ENCODE peak calls at places on chromosomes 4 and X, in eight cellular contexts. N is colonic mucosa; Z is body of pancreas; L is GM23248; S is CD8-positive, alpha-beta memory T cell; X is A549; I is HL-60; E is ovary. H is an unnamed sample.

GRCh38 chrX:2627272-2627867 is 63.7 kb upstream of the CD99 start:
- DNase-seq in N (peak; percentile 7), E (no peak), I (peak; percentile 44), L (peak; percentile 39), Z (peak; percentile 24), X (peak; percentile 74), S (no peak), H (no peak)

GRCh38 chrX:149711545-149712236 is at the start of gene MAGEA11:
- DNase-seq in I (no peak), Z (no peak), E (no peak), N (no peak), X (no peak), S (no peak), L (no peak), H (no peak)

GRCh38 chr4:59500103-59500502 is 1700.0 kb upstream of the ADGRL3 start:
- DNase-seq in S (no peak), L (no peak), Z (no peak), X (no peak), I (no peak), N (no peak), E (no peak), H (no peak)

GRCh38 chr4:10951306-10951705 is 266.7 kb upstream of the CLNK start:
- DNase-seq in E (no peak), I (no peak), N (no peak), S (no peak), Z (no peak), L (no peak), X (no peak), H (no peak)

GRCh38 chrX:133776072-133776471 is 209.3 kb downstream of the GPC3 start:
- DNase-seq in E (no peak), X (peak; percentile 1), N (peak; percentile 23), I (peak; percentile 3), Z (peak; percentile 15), L (no peak), S (no peak), H (no peak)

GRCh38 chr4:6460876-6461275 is 11.5 kb downstream of the PPP2R2C start:
- DNase-seq in N (no peak), X (no peak), E (no peak), S (no peak), I (no peak), Z (no peak), L (no peak), H (no peak)

GRCh38 chr4:101171747-101172146 is 175.6 kb downstream of the PPP3CA start:
- DNase-seq in Z (no peak), I (no peak), X (no peak), S (no peak), E (no peak), L (peak; percentile 59), N (no peak), H (no peak)

GRCh38 chr4:40908297-40908696 is 158.5 kb downstream of the NSUN7 start:
- DNase-seq in E (no peak), X (peak; percentile 45), S (no peak), L (no peak), N (peak; percentile 52), I (no peak), Z (no peak), H (no peak)

GRCh38 chr4:6710282-6710681 is 617 bp upstream of the MRFAP1L1 start:
- DNase-seq in S (no peak), X (no peak), I (no peak), N (no peak), L (no peak), Z (no peak), E (no peak), H (no peak)

GRCh38 chrX:107675823-107676555 is 47.7 kb downstream of the PRPS1 start:
- DNase-seq in E (no peak), Z (peak; percentile 32), X (no peak), N (no peak), S (no peak), I (peak; percentile 82), L (peak; percentile 71), H (no peak)

GRCh38 chrX:41737065-41737464 is 13.1 kb downstream of the GPR82 start:
- DNase-seq in L (no peak), X (no peak), N (no peak), I (peak; percentile 66), E (no peak), S (no peak), Z (no peak), H (no peak)

GRCh38 chr4:86400216-86400615 is 40.4 kb upstream of the MAPK10 start:
- DNase-seq in E (no peak), X (no peak), N (no peak), I (no peak), L (peak; percentile 23), S (no peak), Z (no peak), H (no peak)

GRCh38 chr4:56742080-56742871 is 61.2 kb upstream of the HOPX start:
- DNase-seq in Z (no peak), L (peak; percentile 58), X (no peak), E (no peak), I (no peak), N (no peak), S (no peak), H (no peak)

GRCh38 chrX:24148535-24149345 is 789 bp upstream of the ZFX start:
- DNase-seq in N (peak; percentile 41), X (peak; percentile 63), Z (no peak), S (no peak), I (peak; percentile 19), L (peak; percentile 72), E (peak; percentile 58), H (peak; percentile 66)

GRCh38 chrX:42098897-42099296 is 175.5 kb upstream of the CASK start:
- DNase-seq in N (no peak), S (no peak), Z (no peak), E (no peak), L (no peak), X (no peak), I (no peak), H (no peak)

GRCh38 chr4:147855670-147856069 is 123.8 kb downstream of the ARHGAP10 start:
- DNase-seq in S (no peak), N (no peak), L (no peak), Z (no peak), X (no peak), I (no peak), E (peak; percentile 35), H (no peak)

GRCh38 chr4:93633721-93634120 is 194.8 kb upstream of the ATOH1 start:
- DNase-seq in Z (no peak), E (no peak), X (no peak), N (no peak), S (no peak), L (no peak), I (no peak), H (no peak)

GRCh38 chr4:142463195-142463594 is 382.9 kb downstream of the INPP4B start:
- DNase-seq in E (no peak), N (no peak), L (no peak), I (no peak), X (no peak), S (no peak), Z (no peak), H (no peak)

DNA sequence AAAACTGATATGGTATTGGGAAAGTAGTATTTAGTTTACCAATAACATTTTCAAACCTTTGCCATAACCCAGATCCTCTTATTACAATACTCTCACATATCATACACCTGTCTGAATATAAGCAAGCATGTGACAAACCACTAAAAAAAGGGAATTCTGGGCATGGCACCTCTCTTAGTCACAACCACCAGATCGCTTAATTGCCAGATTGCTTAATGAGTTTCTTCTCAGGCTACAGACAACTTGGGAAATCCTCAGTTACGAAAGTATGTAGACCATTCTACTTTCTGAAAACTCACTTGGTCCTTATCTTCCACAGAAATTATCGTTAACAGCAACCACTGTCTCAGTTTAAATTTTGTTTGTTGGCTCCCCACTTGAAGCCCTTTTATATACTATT is 2.1 kb downstream of the NAF1 start:
- DNase-seq in X (no peak), E (no peak), L (peak; percentile 39), I (peak; percentile 42), Z (no peak), S (no peak), N (no peak), H (no peak)
- H3K4me3 ChIP-seq in X (no peak overlapping the region), E (peak overlapping the region; percentile 60), L (peak overlapping the region; percentile 88), I (peak overlapping the region; percentile 63), Z (no peak overlapping the region), S (no peak overlapping the region), N (no peak overlapping the region), H (peak overlapping the region; percentile 92)

DNA sequence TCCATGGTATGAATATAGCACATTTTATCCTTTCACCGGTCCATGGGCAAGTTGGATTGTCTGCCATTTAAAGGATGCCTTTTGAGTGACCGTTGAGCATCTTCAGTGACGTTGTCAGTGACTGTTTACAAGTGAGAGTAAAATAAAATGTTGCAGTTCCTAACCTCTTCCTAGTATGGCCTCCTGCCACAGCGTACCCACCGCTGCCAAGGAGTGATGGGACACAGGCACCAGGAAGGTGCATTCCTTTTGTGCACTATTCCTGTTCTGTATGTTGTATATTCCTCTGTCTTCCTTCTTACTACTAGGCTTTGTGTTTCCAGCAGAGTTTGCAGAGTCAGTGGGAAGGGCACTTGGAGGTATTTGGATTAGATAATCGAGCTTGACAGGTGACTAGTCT is 61.5 kb downstream of the SNX25 start:
- DNase-seq in E (no peak), Z (no peak), N (no peak), S (no peak), I (no peak), X (no peak), L (no peak), H (no peak)
- H3K27ac ChIP-seq in E (no peak overlapping the region), Z (no peak overlapping the region), N (no peak overlapping the region), S (no peak overlapping the region), I (no peak overlapping the region), X (no peak overlapping the region), L (no peak overlapping the region), H (no peak overlapping the region)

DNA sequence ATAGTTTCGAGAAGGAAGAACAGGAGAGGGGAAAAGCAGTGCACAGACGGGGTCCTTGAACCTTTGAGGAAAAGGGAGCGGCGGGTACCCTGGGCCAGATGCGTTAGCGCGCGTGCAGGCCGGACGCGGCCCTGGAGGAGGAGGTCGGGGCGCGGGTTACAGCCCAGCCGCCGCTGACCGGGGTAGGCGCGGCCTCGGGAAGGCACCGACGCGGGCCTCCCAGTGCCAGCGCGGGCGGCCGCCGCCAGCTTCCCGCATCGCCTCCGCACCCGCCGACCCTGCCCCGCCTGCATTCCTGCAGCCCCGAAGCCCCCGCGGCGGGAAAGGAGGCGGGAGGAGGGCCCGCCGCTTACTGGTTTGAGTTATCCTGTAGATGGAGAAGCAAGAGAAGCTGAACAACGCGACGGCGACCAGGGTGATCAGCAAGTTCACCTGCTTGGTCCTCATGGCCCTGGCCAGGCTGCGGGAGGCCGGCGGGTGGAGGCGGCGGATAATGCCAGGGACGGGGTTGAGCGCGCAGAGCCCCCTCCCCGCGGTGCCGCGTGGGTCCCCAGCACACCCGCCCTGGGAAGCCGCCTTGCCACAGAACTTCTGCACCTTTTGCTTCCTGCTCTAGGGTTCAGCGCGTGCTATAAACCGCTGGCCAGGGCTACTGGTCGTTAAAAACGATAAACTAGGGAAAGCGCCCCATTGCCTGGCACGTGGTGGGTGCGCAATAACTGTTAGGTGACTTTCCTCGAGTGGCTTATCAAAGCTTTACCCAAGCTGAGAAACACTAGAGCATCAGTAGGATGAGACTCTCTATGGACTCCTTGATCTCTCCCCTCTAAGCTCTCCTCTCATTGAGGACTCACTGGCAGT is at the start of gene MGAT4D:
- DNase-seq in E (no peak), N (peak; percentile 23), L (peak; percentile 27), I (no peak), X (no peak), Z (peak; percentile 16), S (no peak), H (no peak)
- H3K4me3 ChIP-seq in E (no peak within 1 kb of the TSS), N (peak within 1 kb of the TSS; percentile 31), L (no peak within 1 kb of the TSS), I (peak within 1 kb of the TSS; percentile 23), X (no peak within 1 kb of the TSS), Z (no peak within 1 kb of the TSS), S (no peak within 1 kb of the TSS), H (no peak within 1 kb of the TSS)

DNA sequence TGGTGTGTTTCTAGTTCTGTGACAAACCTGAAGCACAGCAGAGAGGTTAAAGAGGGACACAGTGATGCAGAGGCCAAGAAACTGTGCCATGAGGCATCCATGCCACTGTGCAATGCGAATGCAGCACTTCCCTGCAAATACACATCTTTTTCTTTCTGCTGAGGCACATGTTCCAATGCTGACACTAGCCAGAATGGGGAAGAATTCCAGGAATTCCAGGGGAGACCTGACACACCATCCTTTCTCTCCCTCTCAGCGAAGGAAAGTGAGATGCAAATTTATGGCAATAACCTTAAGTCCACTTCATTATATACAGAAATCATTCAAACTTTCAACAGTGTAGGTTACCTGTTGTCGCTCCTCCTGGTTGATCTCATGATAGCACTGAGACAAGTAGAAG is 204.8 kb downstream of the LDB2 start:
- DNase-seq in E (no peak), S (no peak), Z (no peak), L (no peak), I (no peak), X (no peak), N (no peak), H (no peak)
- H3K27ac ChIP-seq in E (no peak overlapping the region), S (no peak overlapping the region), Z (no peak overlapping the region), L (peak overlapping the region; percentile 86), I (no peak overlapping the region), X (no peak overlapping the region), N (no peak overlapping the region), H (peak overlapping the region; percentile 99)

H was measured in SK-N-MC.